ENCODE peak calls at places on chromosomes 11 and 22, in four cellular contexts. P is K562, D is GM12878, R is HepG2. F is an unnamed sample.

GRCh38 chr11:43937434-43938411 is 4.7 kb upstream of the C11orf96 start:
- DNase-seq in P (no peak), D (no peak), R (no peak), F (no peak)

GRCh38 chr11:83006877-83007330 is 64.8 kb downstream of the RAB30 start:
- DNase-seq in P (no peak), D (peak; percentile 75), R (no peak), F (no peak)

GRCh38 chr11:121426476-121427454 is 25.3 kb upstream of the SORL1 start:
- DNase-seq in P (peak; percentile 42), D (no peak), R (no peak), F (peak; percentile 42)

GRCh38 chr22:45884201-45885067 is 92.5 kb downstream of the WNT7B start:
- DNase-seq in P (no peak), D (no peak), R (no peak), F (no peak)

GRCh38 chr22:36386351-36386899 is 1.3 kb downstream of the MYH9 start:
- DNase-seq in P (no peak), D (peak; percentile 63), R (no peak), F (no peak)

GRCh38 chr11:62988281-62988680 is 3.5 kb upstream of the SLC22A6 start:
- DNase-seq in P (no peak), D (no peak), R (no peak), F (no peak)

GRCh38 chr22:23149743-23150238 is 4.5 kb downstream of the RAB36 start:
- DNase-seq in P (no peak), D (no peak), R (no peak), F (no peak)

GRCh38 chr11:41056892-41057569 is 402.4 kb downstream of the LRRC4C start:
- DNase-seq in P (no peak), D (no peak), R (no peak), F (no peak)

GRCh38 chr11:111918390-111919256 is at the start of gene C11orf52:
- DNase-seq in P (peak; percentile 40), D (no peak), R (peak; percentile 89), F (peak; percentile 51)

GRCh38 chr22:36328635-36329216 is 59.0 kb downstream of the MYH9 start:
- DNase-seq in P (peak; percentile 27), D (peak; percentile 51), R (no peak), F (no peak)

GRCh38 chr22:48250286-48250895 is 1487.9 kb downstream of the TBC1D22A start:
- DNase-seq in P (no peak), D (no peak), R (no peak), F (no peak)

GRCh38 chr22:33971561-33971961 is 51.3 kb upstream of the LARGE1 start:
- DNase-seq in P (no peak), D (no peak), R (peak; percentile 22), F (no peak)

GRCh38 chr22:38124236-38124974 is 13.9 kb upstream of the BAIAP2L2 start:
- DNase-seq in P (no peak), D (no peak), R (no peak), F (no peak)

GRCh38 chr11:12298610-12299009 is 78.8 kb upstream of the PARVA start:
- DNase-seq in P (no peak), D (no peak), R (no peak), F (no peak)

GRCh38 chr22:38266120-38266519 is 6.7 kb downstream of the TMEM184B start:
- DNase-seq in P (peak; percentile 65), D (no peak), R (no peak), F (no peak)

GRCh38 chr22:34804588-34804987 is 261.4 kb upstream of the ISX start:
- DNase-seq in P (no peak), D (no peak), R (no peak), F (no peak)

GRCh38 chr11:64691543-64691942 is 31.5 kb downstream of the NRXN2 start:
- DNase-seq in P (no peak), D (no peak), R (no peak), F (no peak)

GRCh38 chr22:29073618-29074275 is 912 bp downstream of the KREMEN1 start:
- DNase-seq in P (no peak), D (no peak), R (peak; percentile 54), F (no peak)

GRCh38 chr11:104970756-104971155 is 2.4 kb upstream of the CASP4 start:
- DNase-seq in P (no peak), D (no peak), R (no peak), F (no peak)

GRCh38 chr22:26038365-26038764 is 130.9 kb upstream of the SEZ6L start:
- DNase-seq in P (no peak), D (no peak), R (peak; percentile 60), F (no peak)

GRCh38 chr22:30270841-30271240 is 4.2 kb upstream of the OSM start:
- DNase-seq in P (peak; percentile 33), D (no peak), R (no peak), F (no peak)

GRCh38 chr11:34757026-34757451 is 136.1 kb downstream of the EHF start:
- DNase-seq in P (no peak), D (no peak), R (no peak), F (no peak)

GRCh38 chr22:46638601-46639431 is 18.6 kb downstream of the GRAMD4 start:
- DNase-seq in P (no peak), D (no peak), R (peak; percentile 99), F (no peak)

GRCh38 chr11:121473064-121473777 is 20.5 kb upstream of the SORL1-AS1 start:
- DNase-seq in P (no peak), D (no peak), R (no peak), F (no peak)

GRCh38 chr11:1861435-1862411 is 8.8 kb downstream of the LSP1 start:
- DNase-seq in P (no peak), D (no peak), R (no peak), F (no peak)

GRCh38 chr11:1864831-1865665 is 12.2 kb downstream of the LSP1 start:
- DNase-seq in P (no peak), D (no peak), R (no peak), F (no peak)

GRCh38 chr11:1864216-1864615 is 11.3 kb downstream of the LSP1 start:
- DNase-seq in P (no peak), D (no peak), R (no peak), F (no peak)

GRCh38 chr11:1863352-1864215 is 10.7 kb downstream of the LSP1 start:
- DNase-seq in P (peak; percentile 56), D (no peak), R (peak; percentile 29), F (peak; percentile 78)

DNA sequence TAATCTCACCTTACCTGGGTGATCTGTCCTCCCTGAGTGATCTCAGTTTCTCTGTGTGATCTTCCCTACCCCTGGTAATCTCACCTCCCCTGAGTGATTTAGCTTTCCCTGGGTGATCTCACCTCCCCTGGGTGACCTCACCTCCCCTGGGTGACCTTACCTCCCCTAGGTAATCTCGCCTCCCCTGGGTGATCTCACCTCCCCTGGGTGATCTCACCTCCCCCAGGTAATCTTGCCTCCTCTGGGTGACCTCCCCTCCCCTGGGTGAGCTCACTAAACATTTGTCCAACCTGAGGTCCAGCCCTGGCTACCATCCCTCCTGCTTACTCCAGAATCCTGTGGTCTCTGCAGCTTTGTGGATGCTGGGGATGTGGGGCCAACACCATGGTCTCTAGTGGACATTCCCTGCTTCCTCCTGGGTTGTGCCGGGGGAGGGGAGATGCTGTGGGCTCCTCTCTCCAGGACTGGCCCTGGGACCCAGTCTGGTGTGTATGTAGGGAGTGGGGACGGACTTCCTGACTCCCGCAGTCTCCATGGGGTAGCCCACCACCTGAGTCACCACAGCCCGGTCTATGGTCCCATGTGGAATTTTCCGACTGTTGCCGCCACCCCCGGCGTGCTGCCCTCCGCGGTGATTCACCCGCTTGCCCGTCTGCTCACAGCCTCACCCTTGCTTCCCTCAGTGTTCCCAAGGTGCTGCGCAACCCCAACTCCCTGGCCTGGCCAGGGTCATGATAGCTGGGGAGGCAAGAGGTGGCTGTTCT is 9.9 kb downstream of the LSP1 start:
- DNase-seq in P (no peak), D (no peak), R (no peak), F (no peak)
- TF ChIP-seq SP1 in P (no peak), D (no peak), R (no peak), F (no peak)

GRCh38 chr11:74463216-74463615 is 4.1 kb downstream of the KCNE3 start:
- DNase-seq in P (no peak), D (no peak), R (no peak), F (no peak)

GRCh38 chr11:74460065-74460464 is 7.3 kb downstream of the KCNE3 start:
- DNase-seq in P (peak; percentile 49), D (no peak), R (no peak), F (no peak)

GRCh38 chr11:74462631-74463030 is 4.7 kb downstream of the KCNE3 start:
- DNase-seq in P (no peak), D (no peak), R (no peak), F (no peak)

GRCh38 chr11:74460481-74461154 is 6.7 kb downstream of the KCNE3 start:
- DNase-seq in P (peak; percentile 65), D (no peak), R (no peak), F (no peak)

DNA sequence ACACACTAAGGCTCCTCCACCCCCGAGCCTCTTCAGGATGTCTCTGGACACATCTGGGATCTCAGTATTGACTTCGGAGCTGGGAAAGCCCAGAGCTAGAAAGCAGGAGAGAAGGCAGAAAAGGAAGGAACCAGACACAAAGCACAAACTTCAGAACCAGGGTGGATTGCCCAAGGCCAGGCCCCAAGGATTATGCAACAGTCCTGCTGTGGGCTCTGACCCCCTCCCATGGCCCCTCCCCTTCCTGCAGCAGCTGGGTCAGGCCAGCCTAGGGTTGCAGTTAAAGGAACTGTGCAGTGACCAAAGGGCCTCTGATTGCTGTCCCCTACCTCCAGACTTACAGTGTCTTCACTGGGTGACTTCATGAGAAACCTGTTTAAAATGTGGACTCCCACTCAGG is 5.3 kb downstream of the KCNE3 start:
- DNase-seq in P (peak; percentile 84), D (no peak), R (peak; percentile 66), F (no peak)
- TF ChIP-seq FOXM1 in P (no peak), D (no peak), R (no peak), F (no peak)

DNA sequence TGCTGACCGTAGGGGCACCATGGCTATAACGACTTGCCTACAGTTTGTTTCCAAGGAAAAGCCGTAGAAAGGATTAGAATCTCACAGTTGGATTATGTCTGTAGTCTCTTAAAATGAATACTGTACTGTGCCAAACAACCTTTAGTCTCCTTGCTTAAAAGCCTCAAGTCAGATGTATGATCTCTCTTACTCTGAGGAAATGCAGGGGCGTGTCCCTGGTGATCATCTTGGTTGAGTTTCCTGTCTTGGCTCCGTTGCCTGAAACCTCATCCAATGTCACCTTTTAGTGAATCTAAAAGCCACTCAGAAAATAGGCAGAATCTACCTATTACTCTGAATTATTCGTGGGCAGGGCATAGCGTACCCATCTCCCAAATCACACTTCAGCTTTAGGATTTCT is 246.1 kb downstream of the ETS1 start:
- DNase-seq in P (no peak), D (no peak), R (no peak), F (no peak)
- TF ChIP-seq TARDBP in P (no peak), D (no peak), R (no peak), F (no peak)

DNA sequence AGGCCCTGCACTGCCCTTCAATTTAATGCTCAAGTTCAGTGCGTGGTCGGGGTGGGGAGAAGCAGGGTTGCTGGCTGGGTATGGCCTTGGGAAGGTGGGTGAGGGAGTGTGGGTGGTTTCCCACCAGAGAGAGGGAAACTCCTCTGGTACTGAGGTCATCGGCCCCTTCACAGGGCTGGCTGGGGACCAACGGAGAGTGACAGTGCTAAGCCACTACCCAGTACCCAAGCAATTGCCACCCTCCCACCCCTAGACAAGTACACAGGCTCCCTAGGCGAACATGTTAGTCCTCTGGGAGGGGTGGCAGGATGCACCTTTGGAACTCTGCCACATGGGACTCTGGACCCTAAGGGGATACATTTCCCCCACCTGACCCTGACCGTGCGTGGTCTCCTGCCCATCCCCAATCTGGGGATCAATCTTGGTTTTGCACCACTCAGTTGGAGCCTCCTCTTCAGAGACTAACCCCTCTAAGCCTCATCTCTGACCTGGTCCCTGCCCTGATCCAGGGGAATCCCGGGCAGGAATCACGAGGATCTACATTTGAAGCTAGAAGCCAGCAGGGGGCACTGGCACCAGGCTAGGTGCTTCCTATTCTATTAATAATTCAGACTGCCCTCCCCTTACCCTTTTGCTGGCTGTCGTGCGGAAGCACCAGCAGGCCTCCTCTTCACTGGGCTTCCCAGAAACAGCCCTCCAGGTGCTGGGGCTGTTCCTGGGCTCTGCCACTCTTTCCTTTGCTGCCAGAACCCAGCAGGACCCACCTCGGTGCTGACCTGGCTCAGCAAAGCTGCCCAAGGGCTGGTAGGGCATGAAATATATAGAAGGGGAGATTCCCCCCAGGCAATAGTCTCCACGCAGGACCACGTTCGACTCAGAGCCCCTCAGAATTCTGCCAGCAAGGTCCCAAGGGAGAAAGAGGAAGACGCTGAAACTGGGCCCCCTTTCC is 377.7 kb downstream of the TENM4 start:
- DNase-seq in P (peak; percentile 18), D (no peak), R (peak; percentile 18), F (peak; percentile 48)
- TF ChIP-seq SP1 in P (no peak), D (no peak), R (no peak), F (no peak)

F was measured in HEK293T.